ENCODE peak calls at places on chromosomes 2 and 18, in four cellular contexts. Z is cardiac muscle cell, W is NCI-H748 treated with DMSO at 0.1 percent for 48 hours, C is T-helper 2 cell. O is an unnamed sample.

GRCh38 chr2:8644605-8645175 is 37.2 kb upstream of the ID2 start:
- DNase-seq in Z (peak; percentile 72), W (no peak), C (no peak), O (no peak)

GRCh38 chr18:78994531-78994930 is 14.9 kb downstream of the SALL3 start:
- DNase-seq in Z (no peak), W (no peak), C (no peak), O (no peak)

GRCh38 chr18:6355789-6356589 is 58.7 kb downstream of the L3MBTL4 start:
- DNase-seq in Z (no peak), W (no peak), C (no peak), O (no peak)

GRCh38 chr18:67695684-67696083 is 179.2 kb upstream of the DSEL start:
- DNase-seq in Z (no peak), W (no peak), C (no peak), O (no peak)

GRCh38 chr18:22683196-22683676 is 249.9 kb upstream of the RBBP8 start:
- DNase-seq in Z (peak; percentile 86), W (peak; percentile 54), C (no peak), O (no peak)

GRCh38 chr2:65539633-65540032 is 107.2 kb upstream of the SPRED2 start:
- DNase-seq in Z (no peak), W (no peak), C (no peak), O (no peak)

GRCh38 chr2:105744909-105745853 is at the start of gene NCK2:
- DNase-seq in Z (peak; percentile 39), W (no peak), C (no peak), O (no peak)

GRCh38 chr2:221999702-222000101 is 299.1 kb downstream of the PAX3 start:
- DNase-seq in Z (no peak), W (no peak), C (no peak), O (no peak)

GRCh38 chr2:74850816-74851566 is 17.1 kb downstream of the HK2 start:
- DNase-seq in Z (peak; percentile 54), W (no peak), C (no peak), O (no peak)

GRCh38 chr18:54359233-54359632 is 1.5 kb downstream of the C18orf54 start:
- DNase-seq in Z (peak; percentile 31), W (no peak), C (no peak), O (no peak)

GRCh38 chr2:224178085-224178484 is 139.0 kb upstream of the SERPINE2 start:
- DNase-seq in Z (peak; percentile 63), W (peak; percentile 16), C (no peak), O (no peak)

GRCh38 chr2:167114018-167114417 is 225.7 kb downstream of the XIRP2 start:
- DNase-seq in Z (no peak), W (no peak), C (no peak), O (no peak)

GRCh38 chr2:97745474-97746172 is 32.2 kb downstream of the ZAP70 start:
- DNase-seq in Z (no peak), W (no peak), C (no peak), O (no peak)

GRCh38 chr2:190984595-190984994 is 29.4 kb downstream of the STAT1 start:
- DNase-seq in Z (peak; percentile 71), W (no peak), C (no peak), O (no peak)